ENCODE peak calls at places on chromosome 10, in four cellular contexts. K, W, Y and B are unnamed samples.

GRCh38 chr10:50622497-50623298 is 1.1 kb downstream of the SGMS1 start:
- DNase-seq in K (peak; percentile 42), W (peak; percentile 64), Y (peak; percentile 69), B (peak; percentile 87)

GRCh38 chr10:25125151-25125550 is 49.6 kb upstream of the GPR158 start:
- DNase-seq in K (peak; percentile 41), W (no peak), Y (peak; percentile 62), B (peak; percentile 40)

GRCh38 chr10:9342865-9343450 is 1288.5 kb downstream of the GATA3 start:
- DNase-seq in K (no peak), W (no peak), Y (no peak), B (no peak)

GRCh38 chr10:22874189-22874854 is 53.5 kb upstream of the ARMC3 start:
- DNase-seq in K (no peak), W (no peak), Y (no peak), B (no peak)

GRCh38 chr10:93495654-93496321 is 624 bp upstream of the CEP55 start:
- DNase-seq in K (peak; percentile 21), W (no peak), Y (peak; percentile 68), B (peak; percentile 22)

GRCh38 chr10:17787087-17787942 is 21.8 kb upstream of the MRC1 start:
- DNase-seq in K (no peak), W (no peak), Y (peak; percentile 73), B (peak; percentile 10)

GRCh38 chr10:80161321-80162084 is 29.0 kb downstream of the PLAC9 start:
- DNase-seq in K (peak; percentile 30), W (no peak), Y (peak; percentile 66), B (peak; percentile 38)

GRCh38 chr10:131076341-131076740 is 235.2 kb downstream of the TCERG1L start:
- DNase-seq in K (no peak), W (no peak), Y (no peak), B (no peak)

GRCh38 chr10:84296071-84296981 is 32.1 kb upstream of the CCSER2 start:
- DNase-seq in K (no peak), W (no peak), Y (peak; percentile 52), B (no peak)

GRCh38 chr10:24929056-24929544 is 23.3 kb downstream of the PRTFDC1 start:
- DNase-seq in K (no peak), W (no peak), Y (no peak), B (no peak)

GRCh38 chr10:13115832-13116793 is 16.1 kb downstream of the OPTN start:
- DNase-seq in K (no peak), W (no peak), Y (no peak), B (no peak)

GRCh38 chr10:103763374-103764202 is 91.8 kb downstream of the SH3PXD2A start:
- DNase-seq in K (peak; percentile 26), W (no peak), Y (peak; percentile 71), B (no peak)

GRCh38 chr10:32005050-32005449 is 51.2 kb downstream of the KIF5B start:
- DNase-seq in K (peak; percentile 61), W (no peak), Y (peak; percentile 79), B (no peak)

GRCh38 chr10:126458453-126458852 is 70.2 kb upstream of the ADAM12 start:
- DNase-seq in K (no peak), W (no peak), Y (no peak), B (no peak)

GRCh38 chr10:15742831-15743230 is 23.1 kb upstream of the ITGA8 start:
- DNase-seq in K (no peak), W (no peak), Y (no peak), B (no peak)

GRCh38 chr10:113473851-113474250 is 79.0 kb upstream of the HABP2 start:
- DNase-seq in K (no peak), W (no peak), Y (no peak), B (no peak)

GRCh38 chr10:71984126-71984797 is 20.1 kb downstream of the CHST3 start:
- DNase-seq in K (no peak), W (no peak), Y (no peak), B (no peak)

GRCh38 chr10:112790030-112790429 is 160.0 kb upstream of the TCF7L2 start:
- DNase-seq in K (no peak), W (peak; percentile 2), Y (no peak), B (no peak)

GRCh38 chr10:125785831-125786230 is 10.2 kb upstream of the MMP21 start:
- DNase-seq in K (no peak), W (no peak), Y (no peak), B (no peak)

GRCh38 chr10:59283456-59284082 is 78.8 kb downstream of the FAM13C start:
- DNase-seq in K (peak; percentile 25), W (no peak), Y (peak; percentile 63), B (no peak)

GRCh38 chr10:124864421-124865193 is 63.0 kb downstream of the ABRAXAS2 start:
- DNase-seq in K (no peak), W (peak; percentile 75), Y (no peak), B (no peak)

GRCh38 chr10:89001428-89002072 is 11.0 kb downstream of the FAS start:
- DNase-seq in K (no peak), W (no peak), Y (no peak), B (no peak)

GRCh38 chr10:5692476-5693358 is 8.1 kb downstream of the TASOR2 start:
- DNase-seq in K (peak; percentile 66), W (no peak), Y (peak; percentile 88), B (peak; percentile 64)

GRCh38 chr10:97101166-97101940 is 84.4 kb downstream of the SLIT1 start:
- DNase-seq in K (no peak), W (no peak), Y (peak; percentile 66), B (no peak)

GRCh38 chr10:97109562-97109961 is 76.2 kb downstream of the SLIT1 start:
- DNase-seq in K (no peak), W (no peak), Y (peak; percentile 41), B (no peak)

GRCh38 chr10:97103682-97104081 is 82.1 kb downstream of the SLIT1 start:
- DNase-seq in K (no peak), W (no peak), Y (no peak), B (no peak)

GRCh38 chr10:97102441-97102840 is 83.3 kb downstream of the SLIT1 start:
- DNase-seq in K (no peak), W (peak; percentile 66), Y (no peak), B (no peak)

GRCh38 chr10:97106207-97106606 is 79.6 kb downstream of the SLIT1 start:
- DNase-seq in K (no peak), W (no peak), Y (no peak), B (no peak)
- H3K27me3 ChIP-seq in K (no peaks in the 10 kb centered on the region), W (no peaks in the 10 kb centered on the region), Y (no peaks in the 10 kb centered on the region), B (no peaks in the 10 kb centered on the region)

GRCh38 chr10:111344804-111345203 is 268.0 kb downstream of the ADRA2A start:
- DNase-seq in K (peak; percentile 11), W (no peak), Y (peak; percentile 45), B (no peak)
- TF ChIP-seq CTCF in K (peak; percentile 63), W (no peak), Y (peak; percentile 74), B (no peak)

DNA sequence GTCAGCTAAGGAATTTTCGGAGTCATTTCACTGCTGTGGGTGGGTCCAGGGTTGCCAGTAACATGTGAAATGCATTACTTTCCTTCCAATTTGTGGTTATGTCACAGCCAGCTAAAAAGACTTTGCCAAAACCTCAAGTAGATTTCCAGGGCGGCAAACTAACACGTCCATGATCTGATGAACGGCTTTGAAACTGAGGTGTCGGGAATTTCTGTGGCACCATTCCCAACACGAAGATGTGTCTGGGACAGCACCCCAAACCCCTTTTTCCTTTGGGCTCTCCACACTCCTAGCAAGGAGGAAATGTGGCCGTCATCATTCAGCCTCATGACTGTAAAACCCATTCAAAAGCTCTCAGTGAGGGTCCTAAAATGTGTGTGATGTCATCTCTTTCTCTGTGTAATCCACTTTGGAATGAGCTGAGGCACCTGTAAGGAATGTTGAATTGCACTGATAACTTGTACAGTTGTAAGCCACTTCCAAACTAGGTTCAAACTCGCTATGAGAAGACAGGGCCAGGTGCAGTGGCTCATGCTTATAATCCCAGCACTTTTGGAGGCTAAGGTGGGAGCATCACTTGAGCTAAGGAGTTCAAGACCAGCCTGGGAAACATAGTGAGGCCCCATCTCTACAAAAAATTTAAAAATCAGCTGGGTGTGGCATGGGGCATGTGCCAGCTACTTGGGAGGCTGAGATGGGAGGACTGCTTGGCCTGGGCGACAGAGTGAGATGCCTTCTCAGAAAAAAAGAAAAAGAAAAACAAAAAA is 146.1 kb upstream of the FRMD4A start:
- DNase-seq in K (no peak), W (no peak), Y (no peak), B (no peak)
- H3K27me3 ChIP-seq in K (peaks cover 33% of the 10 kb centered on the region), W (no peaks in the 10 kb centered on the region), Y (no peaks in the 10 kb centered on the region), B (no peaks in the 10 kb centered on the region)

GRCh38 chr10:52951819-52952218 is 179.2 kb upstream of the MBL2 start:
- DNase-seq in K (peak; percentile 48), W (no peak), Y (peak; percentile 90), B (no peak)
- TF ChIP-seq CTCF in K (peak; percentile 54), W (peak; percentile 34), Y (peak; percentile 84), B (no peak)

GRCh38 chr10:46296629-46297275 is 10.0 kb downstream of the ANTXRL start:
- DNase-seq in K (no peak), W (no peak), Y (no peak), B (peak; percentile 54)

GRCh38 chr10:46299267-46299530 is 12.4 kb downstream of the ANTXRL start:
- DNase-seq in K (no peak), W (peak; percentile 30), Y (no peak), B (no peak)

GRCh38 chr10:46299531-46300366 is 13.0 kb downstream of the ANTXRL start:
- DNase-seq in K (no peak), W (peak; percentile 53), Y (no peak), B (no peak)

GRCh38 chr10:46297406-46298204 is 10.8 kb downstream of the ANTXRL start:
- DNase-seq in K (no peak), W (no peak), Y (no peak), B (no peak)

DNA sequence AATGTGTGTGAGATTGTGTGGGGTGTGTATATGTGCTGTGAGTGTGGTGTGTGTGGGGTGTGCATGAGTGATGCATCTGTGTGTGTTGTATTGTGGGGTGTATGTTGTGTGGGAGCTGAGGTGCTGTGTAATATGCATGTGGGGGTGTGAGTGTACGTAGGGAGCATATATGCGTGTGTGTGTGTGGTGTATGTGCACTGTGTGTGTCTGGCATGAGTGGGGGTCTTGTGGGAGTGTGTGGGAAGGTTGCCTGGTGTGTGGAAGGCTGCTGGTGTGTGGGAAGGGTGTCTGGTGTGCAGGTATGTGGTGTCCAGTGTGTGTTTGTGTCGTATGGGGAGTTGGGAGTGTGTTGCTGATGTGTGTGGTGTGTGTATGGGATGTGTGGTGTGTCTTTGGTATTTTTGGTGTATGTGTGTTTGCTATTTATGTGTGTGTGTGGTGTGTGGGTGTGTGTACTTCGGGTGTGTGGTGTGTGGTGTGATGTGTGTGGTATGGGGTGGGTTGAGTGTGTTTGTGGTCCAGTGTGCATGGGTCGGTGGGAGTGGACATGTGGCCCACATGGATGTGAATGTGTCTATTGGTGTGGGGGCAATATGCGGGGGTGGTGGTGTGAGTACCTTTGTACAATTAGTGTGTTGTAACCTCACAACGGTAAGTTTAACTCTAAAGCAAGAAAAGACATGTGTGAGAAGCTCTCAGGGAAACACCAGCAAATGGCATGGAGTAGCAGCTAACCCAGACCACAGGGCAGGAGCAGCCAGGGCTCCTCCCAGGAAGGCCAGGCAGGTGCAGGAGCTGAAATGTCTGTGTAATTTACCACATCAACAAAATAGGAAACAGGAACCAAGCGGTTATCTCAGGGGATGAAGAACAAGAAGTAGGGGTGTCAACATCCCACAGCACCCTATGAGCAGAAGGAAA is 11.8 kb downstream of the ANTXRL start:
- DNase-seq in K (no peak), W (no peak), Y (no peak), B (no peak)
- H3K27me3 ChIP-seq in K (no peaks in the 10 kb centered on the region), W (no peaks in the 10 kb centered on the region), Y (no peaks in the 10 kb centered on the region), B (no peaks in the 10 kb centered on the region)

DNA sequence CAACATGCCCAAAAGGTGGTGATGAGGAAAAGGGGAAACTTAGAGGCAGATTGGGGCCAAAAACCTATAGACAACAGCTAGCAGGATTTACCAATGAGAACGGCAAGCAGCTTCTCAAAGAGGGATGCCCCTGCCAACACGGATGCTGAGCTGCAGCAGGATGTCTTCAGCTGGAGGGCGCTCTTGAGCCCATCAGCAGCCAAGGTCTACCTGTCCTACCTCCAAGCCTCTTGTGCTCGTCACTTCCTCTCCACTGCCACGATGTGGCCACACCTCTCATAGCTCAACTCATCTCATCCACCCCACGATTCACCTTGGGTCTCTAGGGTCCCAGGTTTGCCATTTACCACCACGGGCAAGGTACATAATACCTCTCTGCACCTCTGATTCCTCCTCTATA is 36.5 kb downstream of the DLG5 start:
- DNase-seq in K (no peak), W (no peak), Y (peak; percentile 95), B (no peak)
- TF ChIP-seq CTCF in K (no peak), W (no peak), Y (peak; percentile 83), B (no peak)